ENCODE peak calls at places on chromosomes 12 and 14, in eight cellular contexts. One of them, this sample, is unnamed.

GRCh38 chr12:124620606-124621295 is 53.3 kb upstream of the NCOR2 start:
- DNase-seq in K562: no peak
- DNase-seq in fibroblast of lung: no peak
- DNase-seq in cardiac fibroblast: peak
- DNase-seq in prostate gland: no peak
- DNase-seq in HFF-Myc: no peak
- DNase-seq in tibial nerve: no peak
- DNase-seq in AG04449: no peak
- DNase-seq in this sample: peak

GRCh38 chr12:29317556-29318363 is 63.2 kb downstream of the ERGIC2 start:
- DNase-seq in AG04449: no peak
- DNase-seq in fibroblast of lung: peak
- DNase-seq in tibial nerve: peak
- DNase-seq in cardiac fibroblast: peak
- DNase-seq in K562: peak
- DNase-seq in prostate gland: peak
- DNase-seq in HFF-Myc: peak
- DNase-seq in this sample: no peak

GRCh38 chr12:50156641-50157040 is 10.5 kb downstream of the CERS5 start:
- DNase-seq in fibroblast of lung: no peak
- DNase-seq in tibial nerve: no peak
- DNase-seq in AG04449: no peak
- DNase-seq in HFF-Myc: no peak
- DNase-seq in cardiac fibroblast: no peak
- DNase-seq in K562: no peak
- DNase-seq in prostate gland: no peak
- DNase-seq in this sample: no peak

GRCh38 chr14:88837495-88837894 is 13.0 kb downstream of the TTC8 start:
- DNase-seq in K562: no peak
- DNase-seq in HFF-Myc: no peak
- DNase-seq in tibial nerve: no peak
- DNase-seq in cardiac fibroblast: no peak
- DNase-seq in fibroblast of lung: no peak
- DNase-seq in AG04449: no peak
- DNase-seq in prostate gland: no peak
- DNase-seq in this sample: no peak

GRCh38 chr14:93042968-93043940 is 72.5 kb downstream of the ITPK1 start:
- DNase-seq in fibroblast of lung: peak
- DNase-seq in HFF-Myc: peak
- DNase-seq in K562: no peak
- DNase-seq in prostate gland: peak
- DNase-seq in AG04449: no peak
- DNase-seq in tibial nerve: no peak
- DNase-seq in cardiac fibroblast: peak
- DNase-seq in this sample: peak

GRCh38 chr14:104268725-104269436 is 130.5 kb downstream of the KIF26A start:
- DNase-seq in AG04449: no peak
- DNase-seq in cardiac fibroblast: no peak
- DNase-seq in fibroblast of lung: no peak
- DNase-seq in K562: no peak
- DNase-seq in HFF-Myc: no peak
- DNase-seq in tibial nerve: no peak
- DNase-seq in prostate gland: no peak
- DNase-seq in this sample: no peak

GRCh38 chr12:3214508-3215365 is 137.6 kb downstream of the TSPAN9 start:
- DNase-seq in AG04449: no peak
- DNase-seq in tibial nerve: no peak
- DNase-seq in fibroblast of lung: no peak
- DNase-seq in prostate gland: peak
- DNase-seq in HFF-Myc: no peak
- DNase-seq in K562: no peak
- DNase-seq in cardiac fibroblast: no peak
- DNase-seq in this sample: no peak

GRCh38 chr14:77053046-77053841 is 24.7 kb upstream of the IRF2BPL start:
- DNase-seq in HFF-Myc: no peak
- DNase-seq in AG04449: no peak
- DNase-seq in K562: peak
- DNase-seq in cardiac fibroblast: peak
- DNase-seq in fibroblast of lung: peak
- DNase-seq in prostate gland: peak
- DNase-seq in tibial nerve: peak
- DNase-seq in this sample: no peak

GRCh38 chr12:126718365-126718764 is 1548.6 kb upstream of the TMEM132C start:
- DNase-seq in K562: no peak
- DNase-seq in AG04449: no peak
- DNase-seq in prostate gland: no peak
- DNase-seq in cardiac fibroblast: no peak
- DNase-seq in tibial nerve: no peak
- DNase-seq in fibroblast of lung: no peak
- DNase-seq in HFF-Myc: no peak
- DNase-seq in this sample: no peak

GRCh38 chr12:25692115-25693035 is 139.3 kb upstream of the LMNTD1 start:
- DNase-seq in HFF-Myc: no peak
- DNase-seq in fibroblast of lung: peak
- DNase-seq in tibial nerve: peak
- DNase-seq in prostate gland: no peak
- DNase-seq in cardiac fibroblast: peak
- DNase-seq in K562: peak
- DNase-seq in AG04449: peak
- DNase-seq in this sample: peak

DNA sequence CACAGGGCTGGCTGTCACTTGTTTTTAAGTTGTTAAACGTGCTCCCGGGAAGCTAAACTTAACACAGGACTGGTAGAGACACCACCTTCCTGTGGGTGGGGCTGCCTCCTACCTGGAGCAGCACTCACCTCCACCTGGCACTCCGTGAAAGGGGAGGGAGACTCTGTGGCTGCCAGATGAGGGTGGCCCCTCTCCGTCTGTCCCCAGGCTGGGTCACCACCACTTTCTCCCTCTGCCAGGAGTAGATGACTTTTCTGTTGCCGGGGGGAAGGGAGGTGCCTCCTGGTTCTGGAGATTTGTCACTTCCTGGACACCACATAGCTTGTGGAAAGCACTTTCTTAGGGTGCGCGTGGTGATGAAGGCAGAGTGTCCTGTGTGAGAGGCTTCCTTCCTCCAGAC is 81.3 kb downstream of the WDR20 start:
- DNase-seq in AG04449: no peak
- DNase-seq in HFF-Myc: no peak
- DNase-seq in fibroblast of lung: no peak
- DNase-seq in tibial nerve: no peak
- DNase-seq in K562: no peak
- DNase-seq in prostate gland: no peak
- DNase-seq in cardiac fibroblast: no peak
- DNase-seq in this sample: no peak
- TF ChIP-seq CTCF in AG04449: no peak
- TF ChIP-seq CTCF in HFF-Myc: no peak
- TF ChIP-seq CTCF in fibroblast of lung: no peak
- TF ChIP-seq CTCF in tibial nerve: no peak
- TF ChIP-seq CTCF in K562: no peak
- TF ChIP-seq CTCF in prostate gland: no peak
- TF ChIP-seq CTCF in cardiac fibroblast: no peak
- TF ChIP-seq CTCF in this sample: no peak

GRCh38 chr14:55131782-55132181 is 2.7 kb downstream of the LGALS3 start:
- DNase-seq in cardiac fibroblast: peak
- DNase-seq in fibroblast of lung: no peak
- DNase-seq in AG04449: no peak
- DNase-seq in K562: no peak
- DNase-seq in HFF-Myc: no peak
- DNase-seq in tibial nerve: no peak
- DNase-seq in prostate gland: no peak
- DNase-seq in this sample: no peak
- H3K4me3 ChIP-seq in cardiac fibroblast: peak
- H3K4me3 ChIP-seq in fibroblast of lung: peak
- H3K4me3 ChIP-seq in AG04449: no peak
- H3K4me3 ChIP-seq in K562: no peak
- H3K4me3 ChIP-seq in HFF-Myc: peak
- H3K4me3 ChIP-seq in tibial nerve: peak
- H3K4me3 ChIP-seq in prostate gland: no peak
- H3K4me3 ChIP-seq in this sample: no peak

DNA sequence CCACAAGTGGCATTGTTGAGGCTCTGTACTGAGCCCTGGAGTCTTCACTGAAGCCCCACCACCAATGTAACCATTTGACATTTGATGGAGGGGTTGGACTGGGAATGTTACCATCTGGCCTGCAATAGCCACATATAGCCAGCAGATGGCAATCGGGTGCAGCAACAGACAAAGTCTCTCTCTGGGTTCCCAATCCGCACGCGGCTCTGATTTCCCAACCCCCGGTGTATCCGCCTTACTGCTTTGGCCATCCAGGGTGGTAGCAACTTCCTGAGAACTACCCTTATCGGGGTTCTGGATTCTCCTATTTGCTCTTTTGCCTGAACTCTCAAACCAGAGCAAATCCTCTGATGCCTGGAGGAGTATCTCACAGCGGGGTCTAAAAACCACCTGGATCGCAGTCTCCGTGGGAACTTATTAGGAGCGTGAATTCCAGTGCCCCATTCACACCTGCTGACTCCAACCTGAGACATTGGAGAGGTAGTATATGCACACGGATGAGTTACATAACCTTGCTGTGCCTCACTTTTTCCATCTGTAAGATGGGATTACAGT is 14.2 kb downstream of the VRTN start:
- DNase-seq in K562: peak
- DNase-seq in AG04449: peak
- DNase-seq in HFF-Myc: peak
- DNase-seq in fibroblast of lung: peak
- DNase-seq in cardiac fibroblast: peak
- DNase-seq in prostate gland: peak
- DNase-seq in tibial nerve: peak
- DNase-seq in this sample: peak
- TF ChIP-seq CTCF in K562: peak
- TF ChIP-seq CTCF in AG04449: peak
- TF ChIP-seq CTCF in HFF-Myc: peak
- TF ChIP-seq CTCF in fibroblast of lung: peak
- TF ChIP-seq CTCF in cardiac fibroblast: peak
- TF ChIP-seq CTCF in prostate gland: peak
- TF ChIP-seq CTCF in tibial nerve: peak
- TF ChIP-seq CTCF in this sample: peak

DNA sequence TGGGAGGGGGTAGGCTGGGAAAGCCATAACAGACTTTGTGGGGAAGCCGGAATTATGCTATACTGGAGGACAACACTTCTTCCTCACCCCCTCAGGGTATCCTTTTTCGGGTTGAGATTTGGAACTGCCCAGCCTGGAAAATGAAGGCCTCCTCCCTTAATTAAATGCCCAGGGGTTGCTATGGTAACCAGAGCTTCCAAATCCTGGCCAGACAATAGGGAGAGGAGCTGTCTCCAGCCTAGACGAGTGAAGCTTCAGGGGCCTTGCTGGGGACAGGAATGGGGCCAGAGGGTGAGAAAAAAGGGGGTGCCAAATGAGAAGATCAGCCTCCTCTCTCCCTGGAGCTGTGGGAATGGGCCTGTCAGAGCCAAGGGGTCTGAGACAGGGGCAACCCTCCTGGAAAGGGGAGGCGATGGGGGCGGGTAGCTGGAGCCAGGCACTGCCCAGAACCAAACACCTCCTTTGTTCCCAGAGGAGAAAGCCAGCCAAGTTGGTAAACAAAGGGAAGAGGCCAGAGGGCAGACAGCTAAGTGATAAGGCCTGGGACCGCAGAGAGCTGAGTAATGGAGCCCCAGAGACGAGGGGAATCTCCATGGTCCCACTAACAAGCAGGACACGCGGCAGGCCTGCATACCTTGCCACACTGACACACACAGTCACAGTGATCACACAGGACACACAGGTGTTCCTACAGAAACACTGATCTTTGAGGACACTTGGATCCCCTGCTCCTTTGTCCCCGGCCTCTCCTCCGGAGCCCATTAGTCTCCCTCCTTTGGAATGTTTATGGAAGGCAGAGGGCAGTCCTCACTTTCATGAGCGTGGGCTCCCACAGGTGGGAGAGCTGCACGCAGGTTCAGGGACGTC is 17.9 kb upstream of the RND1 start:
- DNase-seq in AG04449: no peak
- DNase-seq in fibroblast of lung: no peak
- DNase-seq in cardiac fibroblast: peak
- DNase-seq in prostate gland: no peak
- DNase-seq in tibial nerve: no peak
- DNase-seq in K562: no peak
- DNase-seq in HFF-Myc: no peak
- DNase-seq in this sample: no peak
- H3K4me3 ChIP-seq in AG04449: no peak
- H3K4me3 ChIP-seq in fibroblast of lung: no peak
- H3K4me3 ChIP-seq in cardiac fibroblast: no peak
- H3K4me3 ChIP-seq in prostate gland: no peak
- H3K4me3 ChIP-seq in tibial nerve: no peak
- H3K4me3 ChIP-seq in K562: no peak
- H3K4me3 ChIP-seq in HFF-Myc: no peak
- H3K4me3 ChIP-seq in this sample: no peak

DNA sequence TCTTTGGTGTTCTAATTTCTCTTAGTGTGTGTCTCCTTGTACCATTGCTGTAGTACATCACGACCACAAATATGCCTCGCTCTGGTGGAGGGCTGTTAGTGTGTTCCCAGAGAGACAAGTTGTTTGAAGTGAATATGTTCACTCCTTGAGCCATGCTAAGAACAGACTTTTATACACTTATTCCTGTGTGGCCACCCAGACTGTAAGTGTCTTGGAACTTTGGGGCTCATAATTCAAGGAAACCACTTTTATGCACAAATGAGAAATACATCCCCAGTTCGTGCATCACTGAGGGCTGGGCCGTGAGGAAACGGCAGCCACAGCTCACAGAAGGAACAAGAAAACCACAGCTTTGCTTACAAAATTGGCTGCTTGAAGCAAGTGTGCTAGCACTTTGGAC is 362.1 kb upstream of the DDHD1 start:
- DNase-seq in fibroblast of lung: peak
- DNase-seq in AG04449: no peak
- DNase-seq in prostate gland: no peak
- DNase-seq in K562: no peak
- DNase-seq in tibial nerve: no peak
- DNase-seq in cardiac fibroblast: no peak
- DNase-seq in HFF-Myc: no peak
- DNase-seq in this sample: no peak
- TF ChIP-seq CTCF in fibroblast of lung: no peak
- TF ChIP-seq CTCF in AG04449: no peak
- TF ChIP-seq CTCF in prostate gland: no peak
- TF ChIP-seq CTCF in K562: no peak
- TF ChIP-seq CTCF in tibial nerve: no peak
- TF ChIP-seq CTCF in cardiac fibroblast: no peak
- TF ChIP-seq CTCF in HFF-Myc: no peak
- TF ChIP-seq CTCF in this sample: no peak

GRCh38 chr14:65282909-65283253 is 129.6 kb upstream of the FUT8 start:
- DNase-seq in HFF-Myc: no peak
- DNase-seq in AG04449: no peak
- DNase-seq in prostate gland: no peak
- DNase-seq in K562: no peak
- DNase-seq in cardiac fibroblast: no peak
- DNase-seq in fibroblast of lung: no peak
- DNase-seq in tibial nerve: no peak
- DNase-seq in this sample: no peak
- H3K4me3 ChIP-seq in HFF-Myc: no peak
- H3K4me3 ChIP-seq in AG04449: peak
- H3K4me3 ChIP-seq in prostate gland: no peak
- H3K4me3 ChIP-seq in K562: no peak
- H3K4me3 ChIP-seq in cardiac fibroblast: no peak
- H3K4me3 ChIP-seq in fibroblast of lung: no peak
- H3K4me3 ChIP-seq in tibial nerve: no peak
- H3K4me3 ChIP-seq in this sample: no peak